ENCODE peak calls at places on chromosomes 3 and 15, in eight cellular contexts. One of them, this sample, is unnamed.

GRCh38 chr15:75065467-75065850 is 42.1 kb downstream of the PPCDC start:
- DNase-seq in colonic mucosa: no peak
- DNase-seq in DND-41: no peak
- DNase-seq in mammary epithelial cell: no peak
- DNase-seq in fibroblast of lung: no peak
- DNase-seq in neuronal stem cell: no peak
- DNase-seq in GM23248: no peak
- DNase-seq in H9: no peak
- DNase-seq in this sample: no peak

GRCh38 chr3:52498134-52499054 is 3.3 kb downstream of the STAB1 start:
- DNase-seq in colonic mucosa: peak; percentile 41
- DNase-seq in DND-41: no peak
- DNase-seq in mammary epithelial cell: no peak
- DNase-seq in fibroblast of lung: peak; percentile 92
- DNase-seq in neuronal stem cell: no peak
- DNase-seq in GM23248: peak; percentile 86
- DNase-seq in H9: no peak
- DNase-seq in this sample: no peak

GRCh38 chr3:117842086-117842485 is 1132.5 kb downstream of the TUSC7 start:
- DNase-seq in colonic mucosa: no peak
- DNase-seq in DND-41: no peak
- DNase-seq in mammary epithelial cell: no peak
- DNase-seq in fibroblast of lung: no peak
- DNase-seq in neuronal stem cell: no peak
- DNase-seq in GM23248: no peak
- DNase-seq in H9: no peak
- DNase-seq in this sample: no peak

GRCh38 chr15:64216722-64217428 is 54.1 kb upstream of the PPIB start:
- DNase-seq in colonic mucosa: no peak
- DNase-seq in DND-41: no peak
- DNase-seq in mammary epithelial cell: no peak
- DNase-seq in fibroblast of lung: peak; percentile 29
- DNase-seq in neuronal stem cell: no peak
- DNase-seq in GM23248: peak; percentile 36
- DNase-seq in H9: no peak
- DNase-seq in this sample: no peak

GRCh38 chr3:184155644-184156521 is 706 bp downstream of the DVL3 start:
- DNase-seq in colonic mucosa: peak; percentile 50
- DNase-seq in DND-41: peak; percentile 52
- DNase-seq in mammary epithelial cell: peak; percentile 48
- DNase-seq in fibroblast of lung: peak; percentile 26
- DNase-seq in neuronal stem cell: no peak
- DNase-seq in GM23248: peak; percentile 76
- DNase-seq in H9: peak; percentile 46
- DNase-seq in this sample: peak; percentile 84

GRCh38 chr3:167858865-167859264 is 123.3 kb downstream of the SERPINI1 start:
- DNase-seq in colonic mucosa: no peak
- DNase-seq in DND-41: no peak
- DNase-seq in mammary epithelial cell: no peak
- DNase-seq in fibroblast of lung: no peak
- DNase-seq in neuronal stem cell: no peak
- DNase-seq in GM23248: no peak
- DNase-seq in H9: no peak
- DNase-seq in this sample: no peak

GRCh38 chr3:184338538-184338945 is 1.1 kb downstream of the FAM131A start:
- DNase-seq in colonic mucosa: no peak
- DNase-seq in DND-41: no peak
- DNase-seq in mammary epithelial cell: no peak
- DNase-seq in fibroblast of lung: peak; percentile 83
- DNase-seq in neuronal stem cell: peak; percentile 88
- DNase-seq in GM23248: peak; percentile 54
- DNase-seq in H9: peak; percentile 93
- DNase-seq in this sample: peak; percentile 89

GRCh38 chr3:158920375-158920774 is 118.5 kb downstream of the MFSD1 start:
- DNase-seq in colonic mucosa: no peak
- DNase-seq in DND-41: no peak
- DNase-seq in mammary epithelial cell: peak; percentile 50
- DNase-seq in fibroblast of lung: no peak
- DNase-seq in neuronal stem cell: no peak
- DNase-seq in GM23248: peak; percentile 63
- DNase-seq in H9: no peak
- DNase-seq in this sample: no peak

GRCh38 chr3:128910006-128910405 is 30.6 kb downstream of the ACAD9 start:
- DNase-seq in colonic mucosa: no peak
- DNase-seq in DND-41: no peak
- DNase-seq in mammary epithelial cell: no peak
- DNase-seq in fibroblast of lung: no peak
- DNase-seq in neuronal stem cell: no peak
- DNase-seq in GM23248: no peak
- DNase-seq in H9: no peak
- DNase-seq in this sample: no peak

GRCh38 chr15:25946241-25946786 is 83.2 kb upstream of the ATP10A start:
- DNase-seq in colonic mucosa: no peak
- DNase-seq in DND-41: no peak
- DNase-seq in mammary epithelial cell: no peak
- DNase-seq in fibroblast of lung: no peak
- DNase-seq in neuronal stem cell: no peak
- DNase-seq in GM23248: no peak
- DNase-seq in H9: peak; percentile 53
- DNase-seq in this sample: no peak

GRCh38 chr3:161640201-161640600 is 143.6 kb downstream of the OTOL1 start:
- DNase-seq in colonic mucosa: no peak
- DNase-seq in DND-41: no peak
- DNase-seq in mammary epithelial cell: no peak
- DNase-seq in fibroblast of lung: no peak
- DNase-seq in neuronal stem cell: no peak
- DNase-seq in GM23248: no peak
- DNase-seq in H9: no peak
- DNase-seq in this sample: no peak

GRCh38 chr15:63972801-63973200 is 73.5 kb downstream of the DAPK2 start:
- DNase-seq in colonic mucosa: no peak
- DNase-seq in DND-41: no peak
- DNase-seq in mammary epithelial cell: peak; percentile 28
- DNase-seq in fibroblast of lung: no peak
- DNase-seq in neuronal stem cell: peak; percentile 31
- DNase-seq in GM23248: peak; percentile 30
- DNase-seq in H9: peak; percentile 28
- DNase-seq in this sample: no peak

GRCh38 chr3:3800076-3800448 is 831 bp downstream of the LRRN1 start:
- DNase-seq in colonic mucosa: peak; percentile 20
- DNase-seq in DND-41: no peak
- DNase-seq in mammary epithelial cell: no peak
- DNase-seq in fibroblast of lung: no peak
- DNase-seq in neuronal stem cell: peak; percentile 27
- DNase-seq in GM23248: no peak
- DNase-seq in H9: peak; percentile 34
- DNase-seq in this sample: peak; percentile 69

GRCh38 chr3:126476166-126476975 is 680 bp upstream of the ZXDC start:
- DNase-seq in colonic mucosa: peak; percentile 76
- DNase-seq in DND-41: no peak
- DNase-seq in mammary epithelial cell: peak; percentile 42
- DNase-seq in fibroblast of lung: no peak
- DNase-seq in neuronal stem cell: peak; percentile 41
- DNase-seq in GM23248: peak; percentile 62
- DNase-seq in H9: peak; percentile 63
- DNase-seq in this sample: peak; percentile 93

GRCh38 chr3:188779537-188779936 is 392.2 kb upstream of the TPRG1 start:
- DNase-seq in colonic mucosa: no peak
- DNase-seq in DND-41: no peak
- DNase-seq in mammary epithelial cell: no peak
- DNase-seq in fibroblast of lung: peak; percentile 86
- DNase-seq in neuronal stem cell: no peak
- DNase-seq in GM23248: no peak
- DNase-seq in H9: no peak
- DNase-seq in this sample: no peak

GRCh38 chr3:127688022-127688415 is 15.3 kb downstream of the ABTB1 start:
- DNase-seq in colonic mucosa: no peak
- DNase-seq in DND-41: no peak
- DNase-seq in mammary epithelial cell: no peak
- DNase-seq in fibroblast of lung: no peak
- DNase-seq in neuronal stem cell: no peak
- DNase-seq in GM23248: no peak
- DNase-seq in H9: peak; percentile 17
- DNase-seq in this sample: no peak

GRCh38 chr15:100714749-100715342 is 112.5 kb downstream of the ASB7 start:
- DNase-seq in colonic mucosa: no peak
- DNase-seq in DND-41: no peak
- DNase-seq in mammary epithelial cell: no peak
- DNase-seq in fibroblast of lung: no peak
- DNase-seq in neuronal stem cell: no peak
- DNase-seq in GM23248: no peak
- DNase-seq in H9: no peak
- DNase-seq in this sample: no peak

GRCh38 chr15:100714034-100714748 is 111.8 kb downstream of the ASB7 start:
- DNase-seq in colonic mucosa: no peak
- DNase-seq in DND-41: no peak
- DNase-seq in mammary epithelial cell: no peak
- DNase-seq in fibroblast of lung: no peak
- DNase-seq in neuronal stem cell: no peak
- DNase-seq in GM23248: no peak
- DNase-seq in H9: no peak
- DNase-seq in this sample: no peak

GRCh38 chr15:100711479-100712130 is 109.2 kb downstream of the ASB7 start:
- DNase-seq in colonic mucosa: no peak
- DNase-seq in DND-41: no peak
- DNase-seq in mammary epithelial cell: no peak
- DNase-seq in fibroblast of lung: peak; percentile 71
- DNase-seq in neuronal stem cell: no peak
- DNase-seq in GM23248: no peak
- DNase-seq in H9: no peak
- DNase-seq in this sample: no peak

GRCh38 chr15:100712226-100712625 is 109.8 kb downstream of the ASB7 start:
- DNase-seq in colonic mucosa: peak; percentile 36
- DNase-seq in DND-41: no peak
- DNase-seq in mammary epithelial cell: peak; percentile 55
- DNase-seq in fibroblast of lung: peak; percentile 83
- DNase-seq in neuronal stem cell: no peak
- DNase-seq in GM23248: peak; percentile 76
- DNase-seq in H9: no peak
- DNase-seq in this sample: no peak

DNA sequence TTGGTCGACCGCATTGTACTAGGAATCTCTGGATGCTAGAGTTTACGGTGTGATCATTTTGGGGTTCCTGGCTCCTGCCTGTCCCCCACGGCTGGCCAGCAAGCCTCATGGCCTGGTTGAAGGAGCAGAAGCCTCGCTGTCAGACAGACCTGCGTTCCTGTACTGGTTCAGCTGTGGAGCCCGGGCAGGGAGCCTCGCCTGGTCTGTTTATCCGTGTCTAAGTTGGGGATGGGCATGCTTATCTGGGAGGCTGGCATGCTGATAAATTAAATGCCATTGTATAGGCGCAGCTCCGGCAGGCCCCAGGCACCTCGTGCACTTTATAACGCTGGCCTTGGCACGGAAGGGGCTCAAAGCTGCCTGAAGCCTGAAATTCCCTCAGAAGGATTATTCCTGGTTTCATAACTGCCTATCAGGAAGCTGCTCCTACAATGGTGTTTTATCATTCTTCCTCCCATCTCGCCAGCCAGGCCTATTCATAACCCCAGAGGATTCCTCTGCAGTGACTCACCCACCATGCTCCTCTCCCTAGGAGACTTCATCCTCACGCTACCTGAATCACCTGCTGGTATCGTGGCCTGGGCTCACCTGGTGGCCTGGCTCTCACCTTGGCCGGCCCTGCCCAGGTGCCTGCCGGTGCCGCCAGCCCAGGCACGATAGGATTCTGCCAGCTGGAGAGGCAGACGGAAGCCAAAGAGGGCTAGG is 110.9 kb downstream of the ASB7 start:
- DNase-seq in colonic mucosa: no peak
- DNase-seq in DND-41: no peak
- DNase-seq in mammary epithelial cell: peak; percentile 100
- DNase-seq in fibroblast of lung: no peak
- DNase-seq in neuronal stem cell: no peak
- DNase-seq in GM23248: peak; percentile 71
- DNase-seq in H9: peak; percentile 41
- DNase-seq in this sample: no peak
- H3K9ac ChIP-seq in colonic mucosa: no peak overlapping the region
- H3K9ac ChIP-seq in DND-41: no peak overlapping the region
- H3K9ac ChIP-seq in mammary epithelial cell: peak overlapping the region; percentile 82
- H3K9ac ChIP-seq in fibroblast of lung: no peak overlapping the region
- H3K9ac ChIP-seq in neuronal stem cell: no peak overlapping the region
- H3K9ac ChIP-seq in GM23248: peak overlapping the region; percentile 18
- H3K9ac ChIP-seq in H9: no peak overlapping the region
- H3K9ac ChIP-seq in this sample: no peak overlapping the region

GRCh38 chr15:95210436-95210981 is 979.1 kb downstream of the MCTP2 start:
- DNase-seq in colonic mucosa: no peak
- DNase-seq in DND-41: no peak
- DNase-seq in mammary epithelial cell: no peak
- DNase-seq in fibroblast of lung: no peak
- DNase-seq in neuronal stem cell: no peak
- DNase-seq in GM23248: no peak
- DNase-seq in H9: no peak
- DNase-seq in this sample: no peak

GRCh38 chr15:95215016-95215415 is 983.7 kb downstream of the MCTP2 start:
- DNase-seq in colonic mucosa: no peak
- DNase-seq in DND-41: no peak
- DNase-seq in mammary epithelial cell: no peak
- DNase-seq in fibroblast of lung: no peak
- DNase-seq in neuronal stem cell: no peak
- DNase-seq in GM23248: no peak
- DNase-seq in H9: no peak
- DNase-seq in this sample: no peak
- H3K9me3 ChIP-seq in colonic mucosa: no peaks in the 10 kb centered on the region
- H3K9me3 ChIP-seq in DND-41: no peaks in the 10 kb centered on the region
- H3K9me3 ChIP-seq in mammary epithelial cell: no peaks in the 10 kb centered on the region
- H3K9me3 ChIP-seq in fibroblast of lung: no peaks in the 10 kb centered on the region
- H3K9me3 ChIP-seq in neuronal stem cell: peaks cover 3% of the 10 kb centered on the region
- H3K9me3 ChIP-seq in GM23248: no peaks in the 10 kb centered on the region
- H3K9me3 ChIP-seq in H9: no peaks in the 10 kb centered on the region
- H3K9me3 ChIP-seq in this sample: peaks cover 3% of the 10 kb centered on the region

GRCh38 chr3:9862391-9863235 is 17.4 kb downstream of the CIDEC start:
- DNase-seq in colonic mucosa: peak; percentile 54
- DNase-seq in DND-41: no peak
- DNase-seq in mammary epithelial cell: no peak
- DNase-seq in fibroblast of lung: peak; percentile 59
- DNase-seq in neuronal stem cell: peak; percentile 40
- DNase-seq in GM23248: peak; percentile 51
- DNase-seq in H9: peak; percentile 85
- DNase-seq in this sample: peak; percentile 89
- H3K9ac ChIP-seq in colonic mucosa: peak overlapping the region; percentile 34
- H3K9ac ChIP-seq in DND-41: no peak overlapping the region
- H3K9ac ChIP-seq in mammary epithelial cell: no peak overlapping the region
- H3K9ac ChIP-seq in fibroblast of lung: no peak overlapping the region
- H3K9ac ChIP-seq in neuronal stem cell: no peak overlapping the region
- H3K9ac ChIP-seq in GM23248: peak overlapping the region; percentile 1
- H3K9ac ChIP-seq in H9: no peak overlapping the region
- H3K9ac ChIP-seq in this sample: no peak overlapping the region

GRCh38 chr3:179493260-179493659 is 42.0 kb upstream of the GNB4 start:
- DNase-seq in colonic mucosa: no peak
- DNase-seq in DND-41: no peak
- DNase-seq in mammary epithelial cell: no peak
- DNase-seq in fibroblast of lung: no peak
- DNase-seq in neuronal stem cell: no peak
- DNase-seq in GM23248: no peak
- DNase-seq in H9: no peak
- DNase-seq in this sample: no peak

DNA sequence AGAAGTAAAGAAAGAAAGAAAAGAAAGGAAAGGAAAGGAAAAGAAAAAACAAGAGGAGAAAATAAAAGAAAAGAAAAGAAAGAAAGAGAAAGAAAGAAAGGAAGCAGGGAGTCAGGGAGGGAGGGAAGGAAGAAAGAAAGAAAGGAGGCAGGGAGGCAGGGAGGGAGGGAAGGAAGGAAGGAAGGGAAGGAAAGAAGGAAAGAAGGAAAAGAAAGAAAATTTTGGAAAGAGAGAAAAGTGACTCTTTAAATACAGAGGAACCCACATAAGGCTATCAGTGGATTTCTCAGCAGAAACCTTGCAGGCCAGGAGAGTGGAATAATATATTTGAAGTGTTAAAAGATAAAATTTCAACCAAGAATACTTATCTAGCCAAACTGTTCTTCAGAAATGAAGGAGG is 44.2 kb upstream of the GNB4 start:
- DNase-seq in colonic mucosa: no peak
- DNase-seq in DND-41: no peak
- DNase-seq in mammary epithelial cell: no peak
- DNase-seq in fibroblast of lung: no peak
- DNase-seq in neuronal stem cell: no peak
- DNase-seq in GM23248: no peak
- DNase-seq in H9: no peak
- DNase-seq in this sample: no peak
- H3K9me3 ChIP-seq in colonic mucosa: no peaks in the 10 kb centered on the region
- H3K9me3 ChIP-seq in DND-41: peaks cover 25% of the 10 kb centered on the region
- H3K9me3 ChIP-seq in mammary epithelial cell: peaks cover 2% of the 10 kb centered on the region
- H3K9me3 ChIP-seq in fibroblast of lung: no peaks in the 10 kb centered on the region
- H3K9me3 ChIP-seq in neuronal stem cell: peaks cover 27% of the 10 kb centered on the region
- H3K9me3 ChIP-seq in GM23248: peaks cover 9% of the 10 kb centered on the region
- H3K9me3 ChIP-seq in H9: peaks cover 7% of the 10 kb centered on the region
- H3K9me3 ChIP-seq in this sample: peaks cover 33% of the 10 kb centered on the region

This sample was measured in kidney.